ENCODE peak calls at places on chromosomes 7 and 10, in seven cellular contexts. M is GM12891, V is SK-N-SH, S is GM12878, H is HepG2, L is H1, J is K562. P is an unnamed sample.

GRCh38 chr7:139341776-139342244 is 673 bp downstream of the FMC1 start:
- DNase-seq in J (no peak), M (no peak), V (no peak), S (no peak), L (no peak), H (no peak), P (no peak)

GRCh38 chr10:119031496-119032059 is 2.1 kb downstream of the NANOS1 start:
- DNase-seq in J (no peak), V (no peak), H (no peak), S (no peak), L (peak), M (no peak), P (no peak)

GRCh38 chr10:50604823-50605222 is 18.9 kb downstream of the SGMS1 start:
- DNase-seq in J (no peak), M (no peak), H (no peak), L (no peak), V (no peak), S (no peak), P (no peak)

GRCh38 chr7:100825760-100826545 is 1.4 kb downstream of the EPHB4 start:
- DNase-seq in H (peak), M (no peak), J (peak), V (peak), L (peak), S (no peak), P (no peak)

GRCh38 chr7:136807598-136807997 is 60.9 kb upstream of the CHRM2 start:
- DNase-seq in V (peak), L (no peak), J (no peak), H (no peak), S (no peak), M (no peak), P (no peak)

GRCh38 chr10:24574578-24575155 is 149.0 kb downstream of the ARHGAP21 start:
- DNase-seq in S (no peak), M (no peak), L (no peak), V (no peak), H (no peak), J (peak), P (no peak)

GRCh38 chr7:47291461-47292051 is 290.4 kb downstream of the TNS3 start:
- DNase-seq in H (no peak), M (peak), L (no peak), S (peak), V (no peak), J (no peak), P (no peak)

GRCh38 chr7:22549667-22550513 is 49.9 kb upstream of the STEAP1B start:
- DNase-seq in J (no peak), M (peak), V (peak), L (peak), S (no peak), H (peak), P (no peak)

GRCh38 chr10:69475433-69475830 is 24.2 kb downstream of the TSPAN15 start:
- DNase-seq in M (no peak), H (no peak), J (no peak), L (no peak), S (no peak), V (no peak), P (no peak)

GRCh38 chr7:28919510-28919909 is 38.6 kb downstream of the TRIL start:
- DNase-seq in L (no peak), M (no peak), H (no peak), J (no peak), V (no peak), S (no peak), P (no peak)

GRCh38 chr7:76310102-76310957 is 7.9 kb downstream of the HSPB1 start:
- DNase-seq in M (no peak), J (peak), H (no peak), S (no peak), V (peak), L (no peak), P (no peak)

GRCh38 chr10:120456626-120457430 is at the start of gene PLPP4:
- DNase-seq in L (peak), V (peak), J (peak), M (peak), H (no peak), S (no peak), P (no peak)

GRCh38 chr10:4527281-4527960 is 298.6 kb upstream of the AKR1E2 start:
- DNase-seq in S (no peak), M (no peak), J (no peak), H (no peak), V (no peak), L (no peak), P (no peak)

GRCh38 chr7:114931656-114932011 is 9.7 kb downstream of the MDFIC start:
- DNase-seq in S (no peak), M (no peak), L (no peak), V (no peak), J (no peak), H (no peak), P (no peak)

GRCh38 chr10:43888551-43888950 is 239.9 kb upstream of the ZNF32 start:
- DNase-seq in M (no peak), S (no peak), H (no peak), J (no peak), L (no peak), V (no peak), P (no peak)

GRCh38 chr7:66779669-66780408 is 39.3 kb downstream of the RABGEF1 start:
- DNase-seq in S (no peak), L (no peak), V (no peak), M (no peak), H (peak), J (no peak), P (no peak)

GRCh38 chr7:45196374-45196773 is 38.8 kb downstream of the RAMP3 start:
- DNase-seq in V (no peak), M (no peak), H (no peak), J (no peak), L (no peak), S (peak), P (no peak)

GRCh38 chr7:151408839-151409554 is 841 bp downstream of the WDR86 start:
- DNase-seq in H (peak), L (peak), S (peak), V (peak), J (no peak), M (peak), P (peak)

GRCh38 chr10:99403674-99404073 is 26.8 kb downstream of the GOT1 start:
- DNase-seq in M (no peak), J (no peak), V (no peak), L (no peak), S (no peak), H (no peak), P (no peak)

GRCh38 chr7:131897016-131897789 is 340.8 kb upstream of the PODXL start:
- DNase-seq in J (peak), S (no peak), H (no peak), V (peak), M (no peak), L (no peak), P (no peak)

GRCh38 chr10:34480345-34480744 is 334.8 kb downstream of the PARD3 start:
- DNase-seq in M (no peak), V (no peak), L (no peak), S (no peak), H (no peak), J (no peak), P (no peak)

GRCh38 chr10:8499752-8500390 is 445.4 kb downstream of the GATA3 start:
- DNase-seq in M (no peak), V (no peak), S (no peak), J (no peak), H (no peak), L (no peak), P (no peak)

GRCh38 chr7:8638076-8638475 is 204.7 kb downstream of the NXPH1 start:
- DNase-seq in J (no peak), M (no peak), V (no peak), H (no peak), S (no peak), L (no peak), P (no peak)

GRCh38 chr7:49367072-49367471 is 406.4 kb upstream of the VWC2 start:
- DNase-seq in S (no peak), L (no peak), V (no peak), M (no peak), J (no peak), H (no peak), P (no peak)

GRCh38 chr7:2786607-2787116 is 57.4 kb downstream of the GNA12 start:
- DNase-seq in S (no peak), J (no peak), L (no peak), H (no peak), M (no peak), V (no peak), P (no peak)

GRCh38 chr7:37505750-37506353 is 57.2 kb upstream of the ELMO1 start:
- DNase-seq in V (no peak), J (no peak), M (no peak), S (no peak), L (no peak), H (no peak), P (no peak)

GRCh38 chr10:31350891-31351290 is 31.9 kb downstream of the ZEB1 start:
- DNase-seq in M (no peak), J (no peak), S (no peak), V (no peak), H (no peak), L (no peak), P (no peak)

GRCh38 chr7:40008218-40008815 is 58.3 kb downstream of the CDK13 start:
- DNase-seq in J (no peak), L (no peak), M (no peak), H (no peak), V (no peak), S (no peak), P (no peak)

GRCh38 chr10:68559872-68560200 is 301 bp upstream of the TET1 start:
- DNase-seq in H (no peak), J (no peak), V (no peak), M (no peak), S (no peak), L (no peak), P (no peak)

DNA sequence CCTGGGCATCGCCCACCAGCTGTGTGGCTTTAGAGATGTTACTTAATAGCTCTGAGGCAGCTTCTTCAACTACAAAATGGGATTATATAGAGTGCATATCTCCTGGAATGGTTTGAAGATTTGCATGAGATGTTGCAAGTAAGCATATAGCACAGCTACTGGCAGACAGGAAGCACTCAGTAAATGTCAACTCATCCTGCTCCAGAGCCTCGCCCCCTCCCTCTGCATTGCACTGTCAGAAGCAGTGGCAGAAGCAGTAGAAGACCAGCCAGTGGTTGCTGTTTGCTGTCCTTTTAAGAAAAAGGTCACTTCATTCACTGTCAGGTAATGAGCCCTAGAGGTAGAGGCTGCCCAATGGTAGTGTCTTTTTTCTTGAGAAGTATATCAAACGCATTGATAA is 180.0 kb upstream of the GHITM start:
- DNase-seq in M (no peak), H (no peak), J (peak), V (no peak), S (no peak), L (no peak), P (no peak)
- TF ChIP-seq TAF1 in M (no peak), H (no peak), J (no peak), V (no peak), S (no peak), L (no peak), P (no peak)

DNA sequence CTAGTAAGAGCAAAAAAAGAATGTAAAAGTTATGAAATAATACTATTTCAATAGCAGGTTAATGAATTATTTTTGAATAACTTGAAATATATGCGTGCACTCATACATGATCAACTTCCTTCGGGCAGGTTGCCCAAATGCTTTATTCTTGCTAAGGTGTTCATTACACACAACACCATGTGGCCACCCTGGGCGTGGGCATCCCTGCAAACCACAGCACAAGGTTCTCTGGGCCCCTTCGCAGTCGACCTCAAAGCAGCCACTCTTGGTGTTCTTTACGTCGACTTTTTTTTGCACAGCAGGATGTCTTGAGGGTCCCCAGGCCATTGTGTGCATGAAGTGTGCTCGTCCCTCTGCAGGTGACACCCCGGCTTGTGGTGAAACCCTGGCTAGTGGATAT is 300.7 kb upstream of the PITRM1 start:
- DNase-seq in M (no peak), L (no peak), S (no peak), J (no peak), V (no peak), H (no peak), P (no peak)
- TF ChIP-seq POLR2AphosphoS5 in M (no peak), L (no peak), S (no peak), J (no peak), V (no peak), H (no peak), P (no peak)

GRCh38 chr7:7433736-7434260 is 101.9 kb downstream of the COL28A1 start:
- DNase-seq in S (no peak), L (no peak), J (no peak), M (no peak), V (no peak), H (no peak), P (no peak)
- TF ChIP-seq TAF1 in S (no peak), L (no peak), J (no peak), M (no peak), V (no peak), H (no peak), P (no peak)

GRCh38 chr10:114623661-114624294 is 34.3 kb downstream of the ABLIM1 start:
- DNase-seq in V (no peak), H (peak), J (no peak), M (no peak), S (no peak), L (no peak), P (no peak)
- TF ChIP-seq POLR2AphosphoS5 in V (no peak), H (no peak), J (no peak), M (no peak), S (no peak), L (no peak), P (no peak)

GRCh38 chr7:112201421-112201820 is 4.8 kb downstream of the DOCK4 start:
- DNase-seq in S (no peak), M (no peak), L (no peak), J (no peak), V (no peak), H (no peak), P (no peak)

GRCh38 chr7:112195717-112196116 is 10.5 kb downstream of the DOCK4 start:
- DNase-seq in H (no peak), J (no peak), S (no peak), L (no peak), V (no peak), M (no peak), P (no peak)

GRCh38 chr7:112199672-112200071 is 6.5 kb downstream of the DOCK4 start:
- DNase-seq in M (no peak), J (no peak), H (no peak), L (no peak), V (no peak), S (no peak), P (no peak)

GRCh38 chr7:112201839-112202238 is 4.4 kb downstream of the DOCK4 start:
- DNase-seq in H (no peak), J (no peak), L (no peak), V (no peak), S (no peak), M (no peak), P (no peak)

GRCh38 chr7:112199035-112199655 is 7.1 kb downstream of the DOCK4 start:
- DNase-seq in M (no peak), S (no peak), H (no peak), J (no peak), L (no peak), V (no peak), P (no peak)
- TF ChIP-seq TAF1 in M (no peak), S (no peak), H (no peak), J (no peak), L (no peak), V (no peak), P (no peak)

DNA sequence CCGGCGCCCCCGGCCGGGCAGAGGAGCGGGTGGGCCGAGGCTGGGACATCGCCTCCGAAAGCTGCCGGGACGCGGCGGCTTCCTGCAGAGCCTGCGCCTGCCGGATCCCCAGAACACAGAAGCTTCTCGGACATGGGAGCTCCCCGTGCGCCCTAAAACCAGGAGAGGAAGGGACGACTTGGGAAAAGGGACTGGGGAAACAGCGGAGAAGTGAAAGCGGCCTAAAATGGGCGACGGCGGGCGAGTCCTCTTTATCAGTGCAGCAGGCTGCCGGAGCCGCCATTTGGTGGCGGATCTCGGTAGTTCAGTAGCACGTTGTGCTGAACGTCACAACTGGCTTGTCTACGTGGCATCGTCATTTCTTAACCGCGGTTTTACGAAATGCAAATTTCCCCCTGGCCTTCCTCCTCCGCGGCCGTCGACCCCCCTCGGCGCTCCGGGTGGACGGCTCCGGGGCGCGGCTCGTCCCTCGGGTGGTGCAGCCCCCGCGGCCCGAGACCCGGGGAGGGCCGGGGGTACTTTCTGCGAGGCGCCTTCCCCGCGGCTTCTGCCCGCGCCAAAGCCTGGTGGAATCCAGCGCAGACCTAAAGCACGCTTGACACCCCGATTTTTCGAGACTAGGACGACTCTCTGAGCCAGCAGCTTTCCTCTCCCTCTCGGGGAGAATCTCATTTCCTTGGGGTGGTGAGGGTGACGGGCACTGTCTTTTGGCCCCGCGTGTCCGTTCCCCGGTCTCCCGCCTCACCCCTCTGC is 9.9 kb upstream of the SPAG6 start:
- DNase-seq in L (peak), M (no peak), V (peak), H (no peak), J (no peak), S (no peak), P (peak)
- TF ChIP-seq POLR2AphosphoS5 in L (no peak), M (no peak), V (no peak), H (no peak), J (no peak), S (peak), P (no peak)

GRCh38 chr10:102815790-102816549 is 21.2 kb downstream of the CYP17A1 start:
- DNase-seq in V (no peak), L (no peak), J (no peak), H (no peak), S (no peak), M (no peak), P (no peak)
- TF ChIP-seq TAF1 in V (no peak), L (no peak), J (no peak), H (no peak), S (no peak), M (no peak), P (no peak)

DNA sequence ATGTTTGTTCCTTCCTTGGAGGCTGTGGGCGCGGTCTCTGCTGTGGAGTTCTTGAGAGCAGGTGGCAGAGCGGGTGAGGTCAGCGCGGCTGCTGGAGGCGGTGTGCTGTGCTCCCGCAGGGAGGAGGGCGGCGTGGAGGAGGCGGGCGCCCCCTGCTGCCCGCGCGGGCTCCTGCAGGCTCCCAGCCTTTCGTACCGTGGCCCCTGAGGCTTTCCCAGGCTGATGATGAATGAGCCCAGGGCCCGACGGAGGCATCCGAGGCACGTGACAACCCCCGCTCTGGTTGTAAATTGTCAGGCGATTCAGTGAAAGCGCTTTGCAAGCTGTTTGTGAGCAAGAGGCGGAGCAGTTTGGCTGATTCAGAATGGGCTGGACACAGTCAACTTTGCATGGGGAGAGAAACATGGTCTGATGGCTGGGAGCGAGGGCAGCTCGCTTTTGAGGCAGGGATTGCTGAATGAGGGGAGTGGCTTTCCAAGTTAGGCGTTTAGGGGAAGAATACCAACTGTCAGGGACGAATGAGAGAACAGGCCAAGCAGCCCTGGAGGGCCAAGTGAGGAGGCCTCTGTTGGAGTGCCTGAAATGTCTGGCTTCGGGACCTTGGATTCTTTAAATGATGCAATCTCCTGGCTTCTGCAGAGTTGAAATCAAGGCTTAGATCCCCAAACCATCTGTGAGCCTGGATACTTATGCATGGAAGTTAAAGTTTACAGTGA is 46.6 kb downstream of the CDHR3 start:
- DNase-seq in J (peak), M (peak), V (peak), L (peak), S (no peak), H (no peak), P (peak)
- TF ChIP-seq POLR2AphosphoS5 in J (no peak), M (no peak), V (no peak), L (peak), S (no peak), H (no peak), P (no peak)

DNA sequence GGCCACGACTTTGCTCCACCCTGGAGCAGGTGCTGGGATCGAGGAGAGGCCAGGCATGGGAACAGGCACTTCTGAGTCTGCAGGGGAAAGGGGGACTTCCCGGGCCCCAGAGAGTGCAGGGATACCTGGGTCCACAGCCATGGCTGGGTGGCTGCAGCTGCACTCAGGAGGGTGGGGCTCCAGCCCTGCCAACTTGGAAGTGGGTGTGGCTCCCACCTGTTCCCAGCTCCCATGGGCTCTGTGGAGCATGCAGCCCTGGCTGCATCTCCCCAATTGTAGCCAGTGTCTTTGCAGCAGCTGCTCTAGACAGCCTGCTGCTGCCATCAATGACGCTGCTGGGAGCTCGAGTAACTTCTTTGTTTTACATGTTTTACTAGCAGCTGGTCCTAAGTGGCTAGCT is 57.1 kb downstream of the ADK start:
- DNase-seq in J (no peak), V (no peak), S (no peak), L (peak), H (no peak), M (no peak), P (no peak)
- TF ChIP-seq TAF1 in J (no peak), V (no peak), S (no peak), L (no peak), H (no peak), M (no peak), P (no peak)

P was measured in GM12892.